ENCODE peak calls at places on chromosomes 5 and 9, in nine cellular contexts. N is H9, E is epithelial cell of proximal tubule, O is SK-N-SH, B is DND-41, D is GM06990, T is heart left ventricle, S is GM13976, G is pancreas. A is an unnamed sample.

GRCh38 chr5:145375521-145375920 is 459.6 kb downstream of the PRELID2 start:
- DNase-seq in D (no peak), E (no peak), B (no peak), T (no peak), G (no peak), S (no peak), N (no peak), O (no peak), A (no peak)

GRCh38 chr5:142305211-142305610 is 19.6 kb downstream of the SPRY4 start:
- DNase-seq in G (no peak), B (no peak), T (no peak), E (no peak), O (no peak), N (no peak), S (no peak), D (no peak), A (no peak)

GRCh38 chr9:137325791-137326190 is 23.7 kb upstream of the NRARP start:
- DNase-seq in E (no peak), T (no peak), N (no peak), B (no peak), G (no peak), D (no peak), O (no peak), S (no peak), A (no peak)

GRCh38 chr5:178080618-178081410 is 32.5 kb upstream of the N4BP3 start:
- DNase-seq in B (no peak), D (no peak), O (no peak), S (no peak), E (no peak), G (no peak), T (no peak), N (no peak), A (no peak)

GRCh38 chr5:164501344-164501743 is 995.9 kb downstream of the MAT2B start:
- DNase-seq in E (no peak), S (no peak), T (no peak), G (no peak), O (no peak), D (no peak), N (no peak), B (no peak), A (no peak)

GRCh38 chr5:139147743-139148079 is 50.5 kb downstream of the SIL1 start:
- DNase-seq in S (no peak), B (no peak), N (no peak), O (peak; percentile 65), D (no peak), E (no peak), T (peak; percentile 60), G (peak; percentile 81), A (no peak)

GRCh38 chr9:17578911-17579793 is at the start of gene SH3GL2:
- DNase-seq in T (peak; percentile 40), S (peak; percentile 24), O (peak; percentile 70), D (peak; percentile 36), B (no peak), G (peak; percentile 41), N (peak; percentile 94), E (no peak), A (peak; percentile 36)

GRCh38 chr9:124969401-124969800 is 28.5 kb upstream of the GOLGA1 start:
- DNase-seq in S (no peak), N (no peak), T (no peak), B (no peak), E (no peak), D (no peak), O (no peak), G (no peak), A (no peak)

GRCh38 chr5:56128166-56128565 is 105.0 kb downstream of the ANKRD55 start:
- DNase-seq in B (no peak), E (no peak), S (no peak), T (peak; percentile 23), G (no peak), N (no peak), D (no peak), O (no peak), A (peak; percentile 61)

GRCh38 chr5:75055727-75056144 is 3.4 kb upstream of the GCNT4 start:
- DNase-seq in T (no peak), N (peak; percentile 81), E (no peak), B (no peak), S (no peak), G (no peak), O (no peak), D (no peak), A (no peak)

GRCh38 chr5:179526978-179527377 is 23.4 kb upstream of the RUFY1 start:
- DNase-seq in S (no peak), O (no peak), E (no peak), G (no peak), B (no peak), T (no peak), N (no peak), D (no peak), A (no peak)

GRCh38 chr5:179533024-179533423 is 17.3 kb upstream of the RUFY1 start:
- DNase-seq in B (no peak), G (no peak), D (no peak), O (no peak), E (no peak), T (no peak), S (no peak), N (no peak), A (no peak)

GRCh38 chr5:179534431-179534830 is 15.9 kb upstream of the RUFY1 start:
- DNase-seq in S (peak; percentile 64), T (no peak), D (peak; percentile 37), G (no peak), N (no peak), E (no peak), B (no peak), O (no peak), A (no peak)

GRCh38 chr5:179533907-179534306 is 16.4 kb upstream of the RUFY1 start:
- DNase-seq in S (peak; percentile 59), T (no peak), N (no peak), E (no peak), B (no peak), O (no peak), D (peak; percentile 46), G (no peak), A (no peak)

GRCh38 chr5:179530069-179530998 is 20.0 kb upstream of the RUFY1 start:
- DNase-seq in E (no peak), O (no peak), S (peak; percentile 86), T (peak; percentile 83), G (peak; percentile 29), N (peak; percentile 83), D (peak; percentile 85), B (peak; percentile 87), A (peak; percentile 81)
- TF ChIP-seq CTCF in E (peak; percentile 19), O (no peak), S (peak; percentile 47), T (no peak), G (no peak), N (peak; percentile 49), D (peak; percentile 32), B (peak; percentile 58), A (peak; percentile 52)

GRCh38 chr5:155023320-155023719 is 9.8 kb downstream of the KIF4B start:
- DNase-seq in G (no peak), N (no peak), S (no peak), O (no peak), T (no peak), E (no peak), B (no peak), D (no peak), A (no peak)

GRCh38 chr5:155025890-155026289 is 12.3 kb downstream of the KIF4B start:
- DNase-seq in B (no peak), E (no peak), G (no peak), T (no peak), D (no peak), N (no peak), S (no peak), O (no peak), A (peak; percentile 3)

GRCh38 chr5:155029240-155029639 is 15.7 kb downstream of the KIF4B start:
- DNase-seq in D (no peak), T (no peak), O (no peak), E (no peak), B (no peak), N (no peak), G (no peak), S (no peak), A (no peak)

GRCh38 chr5:155024015-155024414 is 10.5 kb downstream of the KIF4B start:
- DNase-seq in B (no peak), G (no peak), N (peak; percentile 89), D (no peak), S (no peak), E (no peak), T (no peak), O (no peak), A (no peak)

GRCh38 chr5:155027993-155028629 is 14.6 kb downstream of the KIF4B start:
- DNase-seq in S (no peak), T (no peak), G (no peak), B (no peak), D (no peak), N (no peak), E (no peak), O (no peak), A (no peak)
- TF ChIP-seq CTCF in S (no peak), T (no peak), G (no peak), B (peak; percentile 25), D (peak; percentile 54), N (peak; percentile 71), E (peak; percentile 63), O (peak; percentile 18), A (no peak)

DNA sequence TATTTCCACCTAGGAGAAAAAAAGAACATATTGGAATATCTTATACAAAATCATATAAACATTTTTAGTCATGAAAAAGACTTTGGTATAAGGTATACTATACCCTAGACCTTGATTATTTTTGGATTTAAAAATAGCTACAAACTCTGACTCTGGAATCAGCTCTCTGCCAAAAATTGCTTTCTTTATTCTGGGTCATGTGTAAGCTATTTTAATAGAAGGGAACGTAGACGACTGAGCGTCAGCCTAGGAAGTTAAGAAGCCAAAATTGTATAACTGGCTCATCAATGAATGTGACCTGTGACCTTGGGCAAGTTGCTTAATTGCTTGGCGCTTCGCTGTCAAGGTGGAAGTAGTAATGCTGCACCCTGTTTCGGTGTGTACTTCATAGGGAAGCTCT is 157.1 kb downstream of the PARP8 start:
- DNase-seq in G (no peak), E (no peak), S (no peak), N (no peak), B (no peak), T (no peak), O (no peak), D (no peak), A (no peak)
- TF ChIP-seq CTCF in G (no peak), E (no peak), S (no peak), N (no peak), B (no peak), T (no peak), O (no peak), D (no peak), A (no peak)

GRCh38 chr9:135888126-135888765 is 19.1 kb downstream of the CAMSAP1 start:
- DNase-seq in G (no peak), O (no peak), D (no peak), B (no peak), S (no peak), E (no peak), N (no peak), T (no peak), A (no peak)
- TF ChIP-seq CTCF in G (no peak), O (no peak), D (no peak), B (no peak), S (no peak), E (no peak), N (no peak), T (no peak), A (no peak)

DNA sequence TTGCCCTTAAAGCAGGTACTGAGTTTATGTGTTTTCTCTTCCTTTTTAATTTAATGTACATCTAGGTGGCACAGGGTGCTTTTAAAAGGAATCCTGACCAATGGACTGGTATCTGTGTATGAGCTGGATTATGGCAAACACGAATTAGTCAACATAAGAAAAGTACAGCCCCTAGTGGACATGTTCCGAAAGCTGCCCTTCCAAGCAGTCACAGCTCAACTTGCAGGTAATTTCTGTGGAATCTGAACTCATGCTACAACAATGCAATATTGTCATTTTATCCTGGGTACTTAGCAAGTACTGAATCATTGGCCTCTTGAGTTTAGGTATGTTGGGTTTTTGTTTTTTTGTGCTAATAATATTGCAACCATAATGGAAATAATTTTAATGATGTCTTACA is 14.4 kb upstream of the TMOD1 start:
- DNase-seq in G (no peak), T (no peak), N (no peak), E (no peak), B (no peak), S (no peak), O (no peak), D (no peak), A (no peak)
- TF ChIP-seq CTCF in G (no peak), T (no peak), N (peak; percentile 50), E (peak; percentile 37), B (peak; percentile 11), S (no peak), O (peak; percentile 28), D (peak; percentile 15), A (peak; percentile 21)